ENCODE peak calls at places on chromosomes 2 and 18, in five cellular contexts. Y, R, O, Q and A are unnamed samples.
A peak's percentile ranks its signal among the peaks of the same experiment; 100 is the strongest.

GRCh38 chr2:6824962-6825361 is 40.7 kb downstream of the CMPK2 start:
- DNase-seq in Y (no peak), R (no peak), O (no peak), Q (no peak), A (peak; percentile 4)

GRCh38 chr18:48705531-48705930 is 166.7 kb downstream of the CTIF start:
- DNase-seq in Y (no peak), R (no peak), O (no peak), Q (no peak), A (no peak)

GRCh38 chr2:58131191-58132011 is 84.8 kb downstream of the VRK2 start:
- DNase-seq in Y (peak; percentile 46), R (peak; percentile 66), O (no peak), Q (no peak), A (no peak)

GRCh38 chr2:20618886-20619521 is 31.9 kb downstream of the HS1BP3 start:
- DNase-seq in Y (no peak), R (no peak), O (peak; percentile 73), Q (no peak), A (no peak)

GRCh38 chr18:2994190-2994589 is 18.8 kb downstream of the LPIN2 start:
- DNase-seq in Y (no peak), R (no peak), O (no peak), Q (no peak), A (no peak)

GRCh38 chr18:2180586-2180985 is 390.7 kb downstream of the METTL4 start:
- DNase-seq in Y (no peak), R (no peak), O (no peak), Q (peak; percentile 23), A (no peak)

GRCh38 chr2:38533757-38534545 is 68.8 kb downstream of the HNRNPLL start:
- DNase-seq in Y (no peak), R (no peak), O (no peak), Q (no peak), A (no peak)

GRCh38 chr18:79402977-79403722 is 7.4 kb downstream of the NFATC1 start:
- DNase-seq in Y (peak; percentile 63), R (peak; percentile 53), O (peak; percentile 91), Q (peak; percentile 43), A (no peak)

GRCh38 chr2:174012347-174013309 is 47.5 kb upstream of the SP3 start:
- DNase-seq in Y (peak; percentile 71), R (peak; percentile 47), O (peak; percentile 88), Q (peak; percentile 81), A (peak; percentile 52)

GRCh38 chr2:19187323-19188020 is 171.0 kb downstream of the OSR1 start:
- DNase-seq in Y (no peak), R (no peak), O (no peak), Q (no peak), A (no peak)

GRCh38 chr2:57146951-57147350 is 899.7 kb upstream of the VRK2 start:
- DNase-seq in Y (no peak), R (no peak), O (no peak), Q (no peak), A (no peak)

GRCh38 chr2:55857766-55858165 is 65.8 kb downstream of the EFEMP1 start:
- DNase-seq in Y (no peak), R (no peak), O (no peak), Q (no peak), A (no peak)

GRCh38 chr2:207970138-207970824 is 55.0 kb downstream of the PLEKHM3 start:
- DNase-seq in Y (no peak), R (no peak), O (no peak), Q (no peak), A (no peak)

GRCh38 chr2:233446616-233447305 is 92.5 kb downstream of the DGKD start:
- DNase-seq in Y (no peak), R (no peak), O (peak; percentile 52), Q (no peak), A (no peak)
- H3K4me1 ChIP-seq in Y (no peaks in the 10 kb centered on the region), R (no peaks in the 10 kb centered on the region), O (no peaks in the 10 kb centered on the region), Q (no peaks in the 10 kb centered on the region), A (no peaks in the 10 kb centered on the region)

GRCh38 chr2:136130511-136130910 is 12.6 kb upstream of the CXCR4 start:
- DNase-seq in Y (no peak), R (no peak), O (no peak), Q (no peak), A (no peak)
- H3K27me3 ChIP-seq in Y (no peaks in the 10 kb centered on the region), R (no peaks in the 10 kb centered on the region), O (no peaks in the 10 kb centered on the region), Q (no peaks in the 10 kb centered on the region), A (no peaks in the 10 kb centered on the region)

GRCh38 chr2:109330056-109330455 is 201.1 kb downstream of the SH3RF3 start:
- DNase-seq in Y (no peak), R (no peak), O (no peak), Q (no peak), A (no peak)
- H3K27ac ChIP-seq in Y (no peak overlapping the region), R (no peak overlapping the region), O (no peak overlapping the region), Q (no peak overlapping the region), A (no peak overlapping the region)

GRCh38 chr2:170122883-170123547 is 54.9 kb upstream of the MYO3B start:
- DNase-seq in Y (no peak), R (no peak), O (no peak), Q (peak; percentile 21), A (no peak)

GRCh38 chr2:170123593-170123992 is 54.4 kb upstream of the MYO3B start:
- DNase-seq in Y (no peak), R (no peak), O (no peak), Q (peak; percentile 12), A (no peak)

GRCh38 chr2:170121689-170122088 is 56.3 kb upstream of the MYO3B start:
- DNase-seq in Y (no peak), R (no peak), O (no peak), Q (peak; percentile 41), A (no peak)

GRCh38 chr2:170115501-170116229 is 62.3 kb upstream of the MYO3B start:
- DNase-seq in Y (no peak), R (no peak), O (no peak), Q (no peak), A (peak; percentile 14)

GRCh38 chr2:170118641-170119040 is 59.3 kb upstream of the MYO3B start:
- DNase-seq in Y (no peak), R (no peak), O (no peak), Q (no peak), A (no peak)
- H3K4me1 ChIP-seq in Y (no peaks in the 10 kb centered on the region), R (no peaks in the 10 kb centered on the region), O (no peaks in the 10 kb centered on the region), Q (peaks cover 45% of the 10 kb centered on the region), A (no peaks in the 10 kb centered on the region)

GRCh38 chr18:57432765-57433400 is 2.3 kb upstream of the ONECUT2 start:
- DNase-seq in Y (no peak), R (no peak), O (no peak), Q (no peak), A (peak; percentile 62)
- H3K27me3 ChIP-seq in Y (peaks cover 68% of the 10 kb centered on the region), R (peaks cover 4% of the 10 kb centered on the region), O (peaks cover 97% of the 10 kb centered on the region), Q (no peaks in the 10 kb centered on the region), A (peaks cover 49% of the 10 kb centered on the region)

DNA sequence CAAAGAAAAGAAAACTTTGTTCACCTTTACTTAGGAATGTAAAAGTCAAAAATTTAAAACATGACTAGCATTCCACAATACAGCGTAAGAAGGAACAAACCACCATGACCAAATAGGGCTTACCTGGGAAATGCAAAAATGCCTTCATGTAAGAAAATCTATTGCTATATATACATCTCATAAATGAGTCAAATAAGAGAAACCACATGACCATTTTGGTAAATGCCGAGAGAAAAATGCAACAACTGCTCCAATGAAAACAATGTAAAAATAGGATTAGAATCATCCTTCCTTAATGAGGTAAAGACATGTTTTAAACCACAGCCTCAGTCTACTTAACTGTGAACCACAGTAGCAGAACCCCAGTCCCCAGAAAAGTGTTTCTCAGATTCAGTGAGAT is 49.4 kb downstream of the TGOLN2 start:
- DNase-seq in Y (no peak), R (no peak), O (no peak), Q (no peak), A (no peak)
- H3K27ac ChIP-seq in Y (no peak overlapping the region), R (no peak overlapping the region), O (no peak overlapping the region), Q (no peak overlapping the region), A (no peak overlapping the region)

GRCh38 chr2:217656366-217656765 is 346.4 kb downstream of the TNS1 start:
- DNase-seq in Y (no peak), R (no peak), O (no peak), Q (no peak), A (no peak)
- H3K4me1 ChIP-seq in Y (peaks cover 12% of the 10 kb centered on the region), R (no peaks in the 10 kb centered on the region), O (no peaks in the 10 kb centered on the region), Q (peaks cover 15% of the 10 kb centered on the region), A (peaks cover 2% of the 10 kb centered on the region)

DNA sequence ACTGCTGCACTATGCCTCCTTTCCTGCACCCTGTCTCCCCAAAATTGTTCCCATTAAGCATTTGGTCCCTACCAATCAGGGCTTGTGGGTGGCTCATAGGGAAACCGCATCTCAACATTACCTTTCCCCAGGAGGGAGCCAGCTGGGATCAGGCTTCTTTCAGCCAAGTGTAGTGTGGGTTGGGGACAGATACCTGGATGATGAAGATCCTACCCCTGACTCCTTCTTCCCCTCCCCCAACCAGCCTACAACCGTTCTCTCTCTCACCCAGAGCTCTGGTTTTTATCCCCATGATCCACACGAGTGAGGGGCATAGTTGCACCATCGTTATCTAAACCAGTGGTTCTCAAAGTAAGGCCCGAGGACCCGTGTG is 40.0 kb downstream of the ACOXL start:
- DNase-seq in Y (no peak), R (no peak), O (no peak), Q (no peak), A (no peak)
- H3K27me3 ChIP-seq in Y (no peaks in the 10 kb centered on the region), R (no peaks in the 10 kb centered on the region), O (no peaks in the 10 kb centered on the region), Q (no peaks in the 10 kb centered on the region), A (peaks cover 2% of the 10 kb centered on the region)

DNA sequence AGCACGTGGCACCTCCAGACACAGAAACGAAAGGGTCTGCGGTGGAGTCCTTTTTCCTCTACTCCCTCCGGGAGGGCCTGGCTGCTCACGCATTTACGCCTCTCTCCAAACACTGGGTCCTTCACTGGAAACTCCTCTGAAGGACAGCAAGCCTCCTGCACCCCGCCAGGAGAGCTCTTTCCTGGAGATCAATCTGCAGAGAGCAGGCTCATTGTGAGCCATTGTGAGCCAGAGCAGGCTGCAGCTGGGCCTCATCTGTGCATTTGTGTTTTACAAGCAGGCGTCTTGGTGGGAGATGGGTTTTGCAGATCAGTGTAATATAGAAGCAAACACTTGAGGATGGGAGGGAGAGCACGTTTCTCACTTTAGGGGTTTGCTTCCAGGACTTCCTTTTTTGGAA is 163.3 kb downstream of the GLI2 start:
- DNase-seq in Y (no peak), R (no peak), O (no peak), Q (no peak), A (no peak)
- H3K27ac ChIP-seq in Y (no peak overlapping the region), R (no peak overlapping the region), O (no peak overlapping the region), Q (no peak overlapping the region), A (no peak overlapping the region)

DNA sequence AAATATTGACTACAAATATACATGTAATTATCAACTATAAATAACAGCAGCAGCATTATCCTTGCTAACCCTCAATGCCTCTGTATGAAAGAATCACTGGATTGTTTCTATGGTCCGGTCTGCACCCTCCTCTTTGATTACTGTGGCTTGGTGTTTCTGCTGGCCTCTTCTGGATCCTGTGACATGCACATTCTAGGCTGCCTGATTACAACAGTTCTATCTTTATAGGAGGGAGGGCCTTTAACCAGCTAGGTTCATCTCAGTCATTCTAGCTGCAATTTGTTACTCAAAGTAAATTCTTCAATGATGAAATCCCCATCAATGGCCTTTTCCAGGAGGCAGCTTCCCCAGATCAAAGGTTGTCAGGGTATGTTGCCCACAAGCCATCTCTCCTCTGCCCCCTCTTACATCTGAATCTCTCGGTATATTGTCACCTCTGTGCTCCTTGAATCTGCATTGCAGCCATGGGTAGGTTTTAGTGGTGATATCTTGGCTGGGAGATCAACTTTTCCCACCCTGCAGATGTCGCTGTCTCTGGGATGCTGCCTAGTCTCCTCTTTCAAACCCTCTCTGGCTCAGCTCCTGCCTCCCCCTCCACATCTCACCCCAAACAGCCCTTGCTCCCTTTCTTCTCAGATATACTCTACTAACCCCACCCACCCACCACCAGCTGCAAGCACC is 106.3 kb upstream of the BZW1 start:
- DNase-seq in Y (no peak), R (no peak), O (no peak), Q (no peak), A (no peak)
- H3K4me1 ChIP-seq in Y (no peaks in the 10 kb centered on the region), R (no peaks in the 10 kb centered on the region), O (no peaks in the 10 kb centered on the region), Q (peaks cover 5% of the 10 kb centered on the region), A (no peaks in the 10 kb centered on the region)